ENCODE peak calls at places on chromosome 11, in five cellular contexts. D, H, S, X and V are unnamed samples.

GRCh38 chr11:65861165-65861505 is 902 bp downstream of the MUS81 start:
- DNase-seq in X (no peak), S (no peak), D (no peak), H (no peak), V (no peak)

GRCh38 chr11:46490576-46491100 is 99.1 kb upstream of the CHRM4 start:
- DNase-seq in D (no peak), H (peak), X (no peak), S (peak), V (no peak)

GRCh38 chr11:122724520-122724919 is 69.0 kb downstream of the UBASH3B start:
- DNase-seq in D (no peak), H (no peak), X (no peak), S (no peak), V (no peak)

GRCh38 chr11:134518616-134519389 is 106.8 kb upstream of the B3GAT1 start:
- DNase-seq in S (no peak), D (no peak), H (no peak), X (peak), V (no peak)

GRCh38 chr11:84408946-84409411 is 1122.8 kb upstream of the CCDC90B start:
- DNase-seq in D (no peak), S (no peak), X (no peak), H (peak), V (peak)

GRCh38 chr11:128630367-128631230 is 43.2 kb upstream of the ETS1 start:
- DNase-seq in D (peak), S (peak), H (peak), X (peak), V (peak)

GRCh38 chr11:35990170-35990569 is 46.3 kb downstream of the LDLRAD3 start:
- DNase-seq in H (no peak), S (no peak), D (no peak), X (no peak), V (no peak)

GRCh38 chr11:45392621-45393183 is 106.6 kb upstream of the SYT13 start:
- DNase-seq in H (no peak), X (no peak), S (no peak), D (no peak), V (no peak)

GRCh38 chr11:128711136-128711535 is 17.3 kb downstream of the FLI1 start:
- DNase-seq in S (peak), X (no peak), H (no peak), D (no peak), V (no peak)

GRCh38 chr11:95682552-95682951 is 107.0 kb downstream of the FAM76B start:
- DNase-seq in H (no peak), S (peak), X (no peak), D (no peak), V (peak)

GRCh38 chr11:108698844-108699642 is 34.2 kb downstream of the DDX10 start:
- DNase-seq in X (no peak), S (no peak), H (no peak), D (no peak), V (no peak)

GRCh38 chr11:44579172-44579804 is 13.8 kb downstream of the CD82 start:
- DNase-seq in D (no peak), X (no peak), H (no peak), S (no peak), V (no peak)

GRCh38 chr11:64268687-64269379 is 15.6 kb downstream of the BAD start:
- DNase-seq in H (no peak), D (no peak), X (peak), S (peak), V (no peak)

GRCh38 chr11:110196241-110196754 is 100.1 kb downstream of the RDX start:
- DNase-seq in S (peak), H (peak), X (no peak), D (no peak), V (peak)

GRCh38 chr11:69904331-69905201 is 85.3 kb upstream of the FGF3 start:
- DNase-seq in D (no peak), S (no peak), H (no peak), X (no peak), V (no peak)

GRCh38 chr11:12127206-12127898 is 17.0 kb downstream of the MICAL2 start:
- DNase-seq in H (no peak), D (no peak), S (no peak), X (no peak), V (no peak)

GRCh38 chr11:126992065-126992803 is 8.3 kb downstream of the KIRREL3 start:
- DNase-seq in S (peak), D (peak), H (peak), X (no peak), V (peak)

GRCh38 chr11:101430236-101430635 is 153.6 kb downstream of the TRPC6 start:
- DNase-seq in D (no peak), X (no peak), S (no peak), H (no peak), V (no peak)

GRCh38 chr11:36693139-36693845 is 95.3 kb upstream of the RAG2 start:
- DNase-seq in S (no peak), H (no peak), D (no peak), X (no peak), V (no peak)

GRCh38 chr11:2383823-2384722 is 7.0 kb downstream of the CD81 start:
- DNase-seq in H (no peak), S (no peak), X (no peak), D (no peak), V (no peak)

GRCh38 chr11:92322225-92322624 is 97.6 kb downstream of the FAT3 start:
- DNase-seq in D (no peak), S (peak), H (no peak), X (no peak), V (peak)

GRCh38 chr11:60937811-60938210 is 13.6 kb downstream of the TMEM132A start:
- DNase-seq in X (no peak), S (no peak), H (no peak), D (no peak), V (no peak)

GRCh38 chr11:118010738-118011461 is 24.7 kb downstream of the IL10RA start:
- DNase-seq in D (no peak), X (peak), S (no peak), H (no peak), V (no peak)

GRCh38 chr11:22752908-22753310 is 76.7 kb downstream of the SVIP start:
- DNase-seq in D (no peak), S (no peak), H (no peak), X (no peak), V (no peak)

GRCh38 chr11:34214961-34215805 is 109.8 kb downstream of the NAT10 start:
- DNase-seq in X (no peak), H (peak), D (no peak), S (peak), V (no peak)

GRCh38 chr11:17432041-17432440 is 43.6 kb upstream of the KCNJ11 start:
- DNase-seq in X (no peak), D (no peak), H (no peak), S (no peak), V (no peak)

GRCh38 chr11:69721745-69722144 is 17.9 kb upstream of the FGF19 start:
- DNase-seq in S (no peak), X (no peak), H (no peak), D (no peak), V (no peak)

GRCh38 chr11:80899381-80899780 is 1458.6 kb upstream of the TENM4 start:
- DNase-seq in S (peak), H (no peak), D (no peak), X (no peak), V (no peak)

GRCh38 chr11:74749127-74749964 is 697 bp downstream of the RNF169 start:
- DNase-seq in D (no peak), S (peak), H (peak), X (peak), V (peak)

GRCh38 chr11:85236211-85236610 is 390.9 kb downstream of the DLG2 start:
- DNase-seq in S (no peak), X (no peak), H (no peak), D (no peak), V (no peak)

GRCh38 chr11:76626921-76627391 is 43.6 kb downstream of the LRRC32 start:
- DNase-seq in D (no peak), H (no peak), X (no peak), S (peak), V (no peak)